ENCODE peak calls at places on chromosomes 12 and 14, in six cellular contexts. One of them, this sample, is unnamed.

GRCh38 chr12:19369691-19370148 is 69.6 kb upstream of the AEBP2 start:
- DNase-seq in Right ventricle myocardium inferior: no peak
- DNase-seq in HEK293T: peak
- DNase-seq in stimulated activated CD8-positive, alpha-beta memory T cell treated with anti-CD3 and anti-CD28 coated beads, Interleukin-15, amount 100 ng/mL, for 1 hour: no peak
- DNase-seq in stimulated activated effector memory CD8-positive, alpha-beta T cell treated with anti-CD3 and anti-CD28 coated beads, Interleukin-12 subunit alpha, Interleukin-12 subunit beta, amount 100 ng/mL, for 72 hours: no peak
- DNase-seq in right cardiac atrium: no peak
- DNase-seq in this sample: no peak

GRCh38 chr12:23340351-23340750 is 609.1 kb downstream of the SOX5 start:
- DNase-seq in right cardiac atrium: no peak
- DNase-seq in HEK293T: no peak
- DNase-seq in stimulated activated CD8-positive, alpha-beta memory T cell treated with anti-CD3 and anti-CD28 coated beads, Interleukin-15, amount 100 ng/mL, for 1 hour: no peak
- DNase-seq in stimulated activated effector memory CD8-positive, alpha-beta T cell treated with anti-CD3 and anti-CD28 coated beads, Interleukin-12 subunit alpha, Interleukin-12 subunit beta, amount 100 ng/mL, for 72 hours: no peak
- DNase-seq in Right ventricle myocardium inferior: no peak
- DNase-seq in this sample: no peak

GRCh38 chr12:20030847-20031246 is 337.5 kb upstream of the PDE3A start:
- DNase-seq in right cardiac atrium: no peak
- DNase-seq in stimulated activated CD8-positive, alpha-beta memory T cell treated with anti-CD3 and anti-CD28 coated beads, Interleukin-15, amount 100 ng/mL, for 1 hour: no peak
- DNase-seq in Right ventricle myocardium inferior: no peak
- DNase-seq in HEK293T: no peak
- DNase-seq in stimulated activated effector memory CD8-positive, alpha-beta T cell treated with anti-CD3 and anti-CD28 coated beads, Interleukin-12 subunit alpha, Interleukin-12 subunit beta, amount 100 ng/mL, for 72 hours: no peak
- DNase-seq in this sample: no peak

GRCh38 chr14:55206175-55206574 is 14.8 kb upstream of the DLGAP5 start:
- DNase-seq in right cardiac atrium: no peak
- DNase-seq in stimulated activated effector memory CD8-positive, alpha-beta T cell treated with anti-CD3 and anti-CD28 coated beads, Interleukin-12 subunit alpha, Interleukin-12 subunit beta, amount 100 ng/mL, for 72 hours: no peak
- DNase-seq in Right ventricle myocardium inferior: no peak
- DNase-seq in HEK293T: no peak
- DNase-seq in stimulated activated CD8-positive, alpha-beta memory T cell treated with anti-CD3 and anti-CD28 coated beads, Interleukin-15, amount 100 ng/mL, for 1 hour: no peak
- DNase-seq in this sample: no peak

GRCh38 chr12:1457901-1458300 is 136.5 kb downstream of the FBXL14 start:
- DNase-seq in stimulated activated CD8-positive, alpha-beta memory T cell treated with anti-CD3 and anti-CD28 coated beads, Interleukin-15, amount 100 ng/mL, for 1 hour: no peak
- DNase-seq in right cardiac atrium: no peak
- DNase-seq in HEK293T: no peak
- DNase-seq in stimulated activated effector memory CD8-positive, alpha-beta T cell treated with anti-CD3 and anti-CD28 coated beads, Interleukin-12 subunit alpha, Interleukin-12 subunit beta, amount 100 ng/mL, for 72 hours: no peak
- DNase-seq in Right ventricle myocardium inferior: no peak
- DNase-seq in this sample: no peak

GRCh38 chr14:100988411-100988900 is 84.9 kb upstream of the RTL1 start:
- DNase-seq in stimulated activated effector memory CD8-positive, alpha-beta T cell treated with anti-CD3 and anti-CD28 coated beads, Interleukin-12 subunit alpha, Interleukin-12 subunit beta, amount 100 ng/mL, for 72 hours: no peak
- DNase-seq in Right ventricle myocardium inferior: no peak
- DNase-seq in stimulated activated CD8-positive, alpha-beta memory T cell treated with anti-CD3 and anti-CD28 coated beads, Interleukin-15, amount 100 ng/mL, for 1 hour: no peak
- DNase-seq in right cardiac atrium: no peak
- DNase-seq in HEK293T: no peak
- DNase-seq in this sample: no peak

GRCh38 chr12:31369712-31370521 is 44.0 kb upstream of the SINHCAF start:
- DNase-seq in stimulated activated CD8-positive, alpha-beta memory T cell treated with anti-CD3 and anti-CD28 coated beads, Interleukin-15, amount 100 ng/mL, for 1 hour: no peak
- DNase-seq in right cardiac atrium: no peak
- DNase-seq in HEK293T: peak
- DNase-seq in stimulated activated effector memory CD8-positive, alpha-beta T cell treated with anti-CD3 and anti-CD28 coated beads, Interleukin-12 subunit alpha, Interleukin-12 subunit beta, amount 100 ng/mL, for 72 hours: no peak
- DNase-seq in Right ventricle myocardium inferior: no peak
- DNase-seq in this sample: no peak

GRCh38 chr12:113201187-113202177 is 16.0 kb downstream of the RITA1 start:
- DNase-seq in stimulated activated CD8-positive, alpha-beta memory T cell treated with anti-CD3 and anti-CD28 coated beads, Interleukin-15, amount 100 ng/mL, for 1 hour: no peak
- DNase-seq in Right ventricle myocardium inferior: no peak
- DNase-seq in HEK293T: no peak
- DNase-seq in right cardiac atrium: no peak
- DNase-seq in stimulated activated effector memory CD8-positive, alpha-beta T cell treated with anti-CD3 and anti-CD28 coated beads, Interleukin-12 subunit alpha, Interleukin-12 subunit beta, amount 100 ng/mL, for 72 hours: no peak
- DNase-seq in this sample: no peak

GRCh38 chr14:89911018-89911919 is 43.3 kb downstream of the EFCAB11 start:
- DNase-seq in right cardiac atrium: no peak
- DNase-seq in HEK293T: no peak
- DNase-seq in Right ventricle myocardium inferior: no peak
- DNase-seq in stimulated activated effector memory CD8-positive, alpha-beta T cell treated with anti-CD3 and anti-CD28 coated beads, Interleukin-12 subunit alpha, Interleukin-12 subunit beta, amount 100 ng/mL, for 72 hours: no peak
- DNase-seq in stimulated activated CD8-positive, alpha-beta memory T cell treated with anti-CD3 and anti-CD28 coated beads, Interleukin-15, amount 100 ng/mL, for 1 hour: no peak
- DNase-seq in this sample: no peak

GRCh38 chr14:104158827-104159798 is 20.7 kb downstream of the KIF26A start:
- DNase-seq in stimulated activated CD8-positive, alpha-beta memory T cell treated with anti-CD3 and anti-CD28 coated beads, Interleukin-15, amount 100 ng/mL, for 1 hour: no peak
- DNase-seq in right cardiac atrium: peak
- DNase-seq in stimulated activated effector memory CD8-positive, alpha-beta T cell treated with anti-CD3 and anti-CD28 coated beads, Interleukin-12 subunit alpha, Interleukin-12 subunit beta, amount 100 ng/mL, for 72 hours: no peak
- DNase-seq in HEK293T: no peak
- DNase-seq in Right ventricle myocardium inferior: no peak
- DNase-seq in this sample: no peak

GRCh38 chr12:117036046-117036445 is 63.2 kb downstream of the TESC start:
- DNase-seq in Right ventricle myocardium inferior: no peak
- DNase-seq in stimulated activated CD8-positive, alpha-beta memory T cell treated with anti-CD3 and anti-CD28 coated beads, Interleukin-15, amount 100 ng/mL, for 1 hour: no peak
- DNase-seq in HEK293T: no peak
- DNase-seq in right cardiac atrium: peak
- DNase-seq in stimulated activated effector memory CD8-positive, alpha-beta T cell treated with anti-CD3 and anti-CD28 coated beads, Interleukin-12 subunit alpha, Interleukin-12 subunit beta, amount 100 ng/mL, for 72 hours: no peak
- DNase-seq in this sample: no peak

GRCh38 chr12:80472912-80473500 is 29.0 kb downstream of the PTPRQ start:
- DNase-seq in Right ventricle myocardium inferior: no peak
- DNase-seq in right cardiac atrium: no peak
- DNase-seq in stimulated activated effector memory CD8-positive, alpha-beta T cell treated with anti-CD3 and anti-CD28 coated beads, Interleukin-12 subunit alpha, Interleukin-12 subunit beta, amount 100 ng/mL, for 72 hours: no peak
- DNase-seq in stimulated activated CD8-positive, alpha-beta memory T cell treated with anti-CD3 and anti-CD28 coated beads, Interleukin-15, amount 100 ng/mL, for 1 hour: no peak
- DNase-seq in HEK293T: peak
- DNase-seq in this sample: no peak

GRCh38 chr12:31491395-31491794 is 99.5 kb downstream of the DENND5B start:
- DNase-seq in stimulated activated effector memory CD8-positive, alpha-beta T cell treated with anti-CD3 and anti-CD28 coated beads, Interleukin-12 subunit alpha, Interleukin-12 subunit beta, amount 100 ng/mL, for 72 hours: no peak
- DNase-seq in stimulated activated CD8-positive, alpha-beta memory T cell treated with anti-CD3 and anti-CD28 coated beads, Interleukin-15, amount 100 ng/mL, for 1 hour: no peak
- DNase-seq in HEK293T: no peak
- DNase-seq in Right ventricle myocardium inferior: no peak
- DNase-seq in right cardiac atrium: no peak
- DNase-seq in this sample: no peak

GRCh38 chr12:47838286-47838931 is 18.7 kb upstream of the HDAC7 start:
- DNase-seq in right cardiac atrium: peak
- DNase-seq in stimulated activated CD8-positive, alpha-beta memory T cell treated with anti-CD3 and anti-CD28 coated beads, Interleukin-15, amount 100 ng/mL, for 1 hour: no peak
- DNase-seq in HEK293T: peak
- DNase-seq in Right ventricle myocardium inferior: no peak
- DNase-seq in stimulated activated effector memory CD8-positive, alpha-beta T cell treated with anti-CD3 and anti-CD28 coated beads, Interleukin-12 subunit alpha, Interleukin-12 subunit beta, amount 100 ng/mL, for 72 hours: no peak
- DNase-seq in this sample: peak

GRCh38 chr12:121898287-121898686 is 9.7 kb downstream of the PSMD9 start:
- DNase-seq in HEK293T: no peak
- DNase-seq in stimulated activated CD8-positive, alpha-beta memory T cell treated with anti-CD3 and anti-CD28 coated beads, Interleukin-15, amount 100 ng/mL, for 1 hour: no peak
- DNase-seq in Right ventricle myocardium inferior: no peak
- DNase-seq in stimulated activated effector memory CD8-positive, alpha-beta T cell treated with anti-CD3 and anti-CD28 coated beads, Interleukin-12 subunit alpha, Interleukin-12 subunit beta, amount 100 ng/mL, for 72 hours: no peak
- DNase-seq in right cardiac atrium: no peak
- DNase-seq in this sample: no peak